ENCODE peak calls at places on chromosomes 11 and 22, in ten cellular contexts. One of them, this sample, is unnamed.

GRCh38 chr22:22974156-22974555 is 86.5 kb downstream of the IGLL5 start:
- DNase-seq in amniotic stem cell: no peak
- DNase-seq in AG09319: no peak
- DNase-seq in A172: no peak
- DNase-seq in NCI-H2107: no peak
- DNase-seq in CD4-positive, alpha-beta T cell: no peak
- DNase-seq in activated CD4-positive, alpha-beta memory T cell treated with anti-CD3 and anti-CD28 coated beads, Interleukin-2, amount 10 ng/mL, durations not matched to agents 7 days and 5 days: no peak
- DNase-seq in left cardiac atrium: no peak
- DNase-seq in activated naive CD4-positive, alpha-beta T cell: no peak
- DNase-seq in epithelial cell of esophagus: no peak
- DNase-seq in this sample: no peak

GRCh38 chr11:38019072-38019775 is 1421.2 kb upstream of the RAG2 start:
- DNase-seq in epithelial cell of esophagus: peak
- DNase-seq in left cardiac atrium: no peak
- DNase-seq in AG09319: no peak
- DNase-seq in activated naive CD4-positive, alpha-beta T cell: no peak
- DNase-seq in amniotic stem cell: no peak
- DNase-seq in CD4-positive, alpha-beta T cell: no peak
- DNase-seq in A172: no peak
- DNase-seq in NCI-H2107: no peak
- DNase-seq in activated CD4-positive, alpha-beta memory T cell treated with anti-CD3 and anti-CD28 coated beads, Interleukin-2, amount 10 ng/mL, durations not matched to agents 7 days and 5 days: no peak
- DNase-seq in this sample: no peak

GRCh38 chr22:48516571-48516970 is 1311.1 kb downstream of the BRD1 start:
- DNase-seq in amniotic stem cell: no peak
- DNase-seq in activated CD4-positive, alpha-beta memory T cell treated with anti-CD3 and anti-CD28 coated beads, Interleukin-2, amount 10 ng/mL, durations not matched to agents 7 days and 5 days: no peak
- DNase-seq in A172: no peak
- DNase-seq in activated naive CD4-positive, alpha-beta T cell: no peak
- DNase-seq in CD4-positive, alpha-beta T cell: no peak
- DNase-seq in NCI-H2107: no peak
- DNase-seq in epithelial cell of esophagus: no peak
- DNase-seq in AG09319: no peak
- DNase-seq in left cardiac atrium: no peak
- DNase-seq in this sample: no peak

GRCh38 chr22:49307870-49308269 is 519.8 kb downstream of the BRD1 start:
- DNase-seq in A172: no peak
- DNase-seq in left cardiac atrium: no peak
- DNase-seq in AG09319: no peak
- DNase-seq in CD4-positive, alpha-beta T cell: no peak
- DNase-seq in NCI-H2107: no peak
- DNase-seq in activated naive CD4-positive, alpha-beta T cell: no peak
- DNase-seq in amniotic stem cell: no peak
- DNase-seq in epithelial cell of esophagus: no peak
- DNase-seq in activated CD4-positive, alpha-beta memory T cell treated with anti-CD3 and anti-CD28 coated beads, Interleukin-2, amount 10 ng/mL, durations not matched to agents 7 days and 5 days: no peak
- DNase-seq in this sample: no peak

GRCh38 chr11:33941637-33942160 is 49.8 kb upstream of the LMO2 start:
- DNase-seq in NCI-H2107: no peak
- DNase-seq in left cardiac atrium: peak
- DNase-seq in CD4-positive, alpha-beta T cell: no peak
- DNase-seq in epithelial cell of esophagus: no peak
- DNase-seq in activated naive CD4-positive, alpha-beta T cell: no peak
- DNase-seq in amniotic stem cell: no peak
- DNase-seq in A172: peak
- DNase-seq in AG09319: no peak
- DNase-seq in activated CD4-positive, alpha-beta memory T cell treated with anti-CD3 and anti-CD28 coated beads, Interleukin-2, amount 10 ng/mL, durations not matched to agents 7 days and 5 days: no peak
- DNase-seq in this sample: no peak

GRCh38 chr11:65927904-65928397 is 8.7 kb downstream of the DRAP1 start:
- DNase-seq in A172: no peak
- DNase-seq in activated CD4-positive, alpha-beta memory T cell treated with anti-CD3 and anti-CD28 coated beads, Interleukin-2, amount 10 ng/mL, durations not matched to agents 7 days and 5 days: peak
- DNase-seq in activated naive CD4-positive, alpha-beta T cell: peak
- DNase-seq in CD4-positive, alpha-beta T cell: peak
- DNase-seq in left cardiac atrium: no peak
- DNase-seq in AG09319: no peak
- DNase-seq in amniotic stem cell: no peak
- DNase-seq in epithelial cell of esophagus: no peak
- DNase-seq in NCI-H2107: no peak
- DNase-seq in this sample: peak

GRCh38 chr11:113542420-113542819 is 67.2 kb upstream of the DRD2 start:
- DNase-seq in activated naive CD4-positive, alpha-beta T cell: no peak
- DNase-seq in activated CD4-positive, alpha-beta memory T cell treated with anti-CD3 and anti-CD28 coated beads, Interleukin-2, amount 10 ng/mL, durations not matched to agents 7 days and 5 days: no peak
- DNase-seq in NCI-H2107: no peak
- DNase-seq in CD4-positive, alpha-beta T cell: no peak
- DNase-seq in left cardiac atrium: no peak
- DNase-seq in AG09319: no peak
- DNase-seq in amniotic stem cell: no peak
- DNase-seq in epithelial cell of esophagus: no peak
- DNase-seq in A172: no peak
- DNase-seq in this sample: no peak

GRCh38 chr11:6320411-6321207 is at the start of gene CAVIN3:
- DNase-seq in activated naive CD4-positive, alpha-beta T cell: no peak
- DNase-seq in amniotic stem cell: peak
- DNase-seq in left cardiac atrium: peak
- DNase-seq in epithelial cell of esophagus: peak
- DNase-seq in AG09319: peak
- DNase-seq in activated CD4-positive, alpha-beta memory T cell treated with anti-CD3 and anti-CD28 coated beads, Interleukin-2, amount 10 ng/mL, durations not matched to agents 7 days and 5 days: peak
- DNase-seq in CD4-positive, alpha-beta T cell: no peak
- DNase-seq in NCI-H2107: no peak
- DNase-seq in A172: peak
- DNase-seq in this sample: no peak

GRCh38 chr11:69914286-69915150 is 95.3 kb upstream of the FGF3 start:
- DNase-seq in A172: no peak
- DNase-seq in epithelial cell of esophagus: peak
- DNase-seq in amniotic stem cell: no peak
- DNase-seq in activated naive CD4-positive, alpha-beta T cell: no peak
- DNase-seq in AG09319: no peak
- DNase-seq in CD4-positive, alpha-beta T cell: no peak
- DNase-seq in activated CD4-positive, alpha-beta memory T cell treated with anti-CD3 and anti-CD28 coated beads, Interleukin-2, amount 10 ng/mL, durations not matched to agents 7 days and 5 days: no peak
- DNase-seq in NCI-H2107: no peak
- DNase-seq in left cardiac atrium: no peak
- DNase-seq in this sample: no peak

GRCh38 chr11:84890706-84891105 is 736.4 kb downstream of the DLG2 start:
- DNase-seq in activated CD4-positive, alpha-beta memory T cell treated with anti-CD3 and anti-CD28 coated beads, Interleukin-2, amount 10 ng/mL, durations not matched to agents 7 days and 5 days: no peak
- DNase-seq in CD4-positive, alpha-beta T cell: no peak
- DNase-seq in epithelial cell of esophagus: no peak
- DNase-seq in activated naive CD4-positive, alpha-beta T cell: no peak
- DNase-seq in amniotic stem cell: no peak
- DNase-seq in NCI-H2107: no peak
- DNase-seq in AG09319: no peak
- DNase-seq in A172: no peak
- DNase-seq in left cardiac atrium: no peak
- DNase-seq in this sample: no peak

GRCh38 chr11:14544611-14545010 is 24.4 kb upstream of the PSMA1 start:
- DNase-seq in CD4-positive, alpha-beta T cell: no peak
- DNase-seq in activated naive CD4-positive, alpha-beta T cell: no peak
- DNase-seq in NCI-H2107: no peak
- DNase-seq in amniotic stem cell: no peak
- DNase-seq in epithelial cell of esophagus: peak
- DNase-seq in A172: no peak
- DNase-seq in activated CD4-positive, alpha-beta memory T cell treated with anti-CD3 and anti-CD28 coated beads, Interleukin-2, amount 10 ng/mL, durations not matched to agents 7 days and 5 days: no peak
- DNase-seq in AG09319: no peak
- DNase-seq in left cardiac atrium: no peak
- DNase-seq in this sample: peak

GRCh38 chr22:48490513-48491411 is 1336.9 kb downstream of the BRD1 start:
- DNase-seq in AG09319: no peak
- DNase-seq in A172: no peak
- DNase-seq in NCI-H2107: no peak
- DNase-seq in activated naive CD4-positive, alpha-beta T cell: no peak
- DNase-seq in epithelial cell of esophagus: no peak
- DNase-seq in amniotic stem cell: no peak
- DNase-seq in activated CD4-positive, alpha-beta memory T cell treated with anti-CD3 and anti-CD28 coated beads, Interleukin-2, amount 10 ng/mL, durations not matched to agents 7 days and 5 days: no peak
- DNase-seq in left cardiac atrium: no peak
- DNase-seq in CD4-positive, alpha-beta T cell: no peak
- DNase-seq in this sample: peak

GRCh38 chr11:125071408-125071807 is 8.3 kb downstream of the SLC37A2 start:
- DNase-seq in A172: no peak
- DNase-seq in left cardiac atrium: no peak
- DNase-seq in NCI-H2107: no peak
- DNase-seq in epithelial cell of esophagus: no peak
- DNase-seq in AG09319: no peak
- DNase-seq in activated naive CD4-positive, alpha-beta T cell: no peak
- DNase-seq in amniotic stem cell: no peak
- DNase-seq in activated CD4-positive, alpha-beta memory T cell treated with anti-CD3 and anti-CD28 coated beads, Interleukin-2, amount 10 ng/mL, durations not matched to agents 7 days and 5 days: no peak
- DNase-seq in CD4-positive, alpha-beta T cell: no peak
- DNase-seq in this sample: no peak

GRCh38 chr22:46594947-46595298 is 25.3 kb upstream of the GRAMD4 start:
- DNase-seq in epithelial cell of esophagus: no peak
- DNase-seq in activated CD4-positive, alpha-beta memory T cell treated with anti-CD3 and anti-CD28 coated beads, Interleukin-2, amount 10 ng/mL, durations not matched to agents 7 days and 5 days: no peak
- DNase-seq in activated naive CD4-positive, alpha-beta T cell: no peak
- DNase-seq in left cardiac atrium: no peak
- DNase-seq in amniotic stem cell: no peak
- DNase-seq in NCI-H2107: no peak
- DNase-seq in A172: no peak
- DNase-seq in CD4-positive, alpha-beta T cell: no peak
- DNase-seq in AG09319: no peak
- DNase-seq in this sample: no peak

GRCh38 chr11:43937434-43938411 is 4.7 kb upstream of the C11orf96 start:
- DNase-seq in amniotic stem cell: no peak
- DNase-seq in left cardiac atrium: no peak
- DNase-seq in activated naive CD4-positive, alpha-beta T cell: no peak
- DNase-seq in epithelial cell of esophagus: peak
- DNase-seq in A172: peak
- DNase-seq in CD4-positive, alpha-beta T cell: no peak
- DNase-seq in NCI-H2107: no peak
- DNase-seq in activated CD4-positive, alpha-beta memory T cell treated with anti-CD3 and anti-CD28 coated beads, Interleukin-2, amount 10 ng/mL, durations not matched to agents 7 days and 5 days: no peak
- DNase-seq in AG09319: no peak
- DNase-seq in this sample: no peak